ENCODE peak calls at places on chromosomes 5 and 9, in five cellular contexts. One of them, this sample, is unnamed.

GRCh38 chr5:71988808-71989207 is 118.5 kb upstream of the MAP1B start:
- DNase-seq in cardiac fibroblast: no peak
- DNase-seq in fibroblast of pulmonary artery: no peak
- DNase-seq in fibroblast of lung: no peak
- DNase-seq in adrenal gland: no peak
- DNase-seq in this sample: no peak

GRCh38 chr5:168600409-168600808 is 21.2 kb upstream of the PANK3 start:
- DNase-seq in fibroblast of lung: no peak
- DNase-seq in fibroblast of pulmonary artery: no peak
- DNase-seq in adrenal gland: no peak
- DNase-seq in cardiac fibroblast: peak; percentile 39
- DNase-seq in this sample: no peak

GRCh38 chr5:5781335-5781734 is 358.9 kb downstream of the ICE1 start:
- DNase-seq in fibroblast of lung: no peak
- DNase-seq in fibroblast of pulmonary artery: no peak
- DNase-seq in cardiac fibroblast: no peak
- DNase-seq in adrenal gland: no peak
- DNase-seq in this sample: no peak

GRCh38 chr9:95494416-95495371 is 22.1 kb downstream of the PTCH1 start:
- DNase-seq in fibroblast of pulmonary artery: no peak
- DNase-seq in cardiac fibroblast: no peak
- DNase-seq in fibroblast of lung: peak; percentile 72
- DNase-seq in adrenal gland: peak; percentile 77
- DNase-seq in this sample: no peak

GRCh38 chr9:127785023-127785932 is 556 bp upstream of the CDK9 start:
- DNase-seq in adrenal gland: peak; percentile 94
- DNase-seq in fibroblast of lung: peak; percentile 67
- DNase-seq in cardiac fibroblast: peak; percentile 87
- DNase-seq in fibroblast of pulmonary artery: peak; percentile 82
- DNase-seq in this sample: no peak

GRCh38 chr9:84969084-84969483 is 299.6 kb downstream of the NTRK2 start:
- DNase-seq in cardiac fibroblast: no peak
- DNase-seq in adrenal gland: no peak
- DNase-seq in fibroblast of lung: peak; percentile 57
- DNase-seq in fibroblast of pulmonary artery: no peak
- DNase-seq in this sample: peak; percentile 41

GRCh38 chr9:98506422-98507054 is 202.2 kb downstream of the GABBR2 start:
- DNase-seq in fibroblast of lung: no peak
- DNase-seq in adrenal gland: peak; percentile 18
- DNase-seq in fibroblast of pulmonary artery: no peak
- DNase-seq in cardiac fibroblast: no peak
- DNase-seq in this sample: no peak

GRCh38 chr9:131651160-131651559 is 88.7 kb downstream of the RAPGEF1 start:
- DNase-seq in cardiac fibroblast: no peak
- DNase-seq in fibroblast of lung: no peak
- DNase-seq in adrenal gland: no peak
- DNase-seq in fibroblast of pulmonary artery: no peak
- DNase-seq in this sample: no peak

GRCh38 chr9:107744873-107745272 is 255.3 kb upstream of the KLF4 start:
- DNase-seq in adrenal gland: no peak
- DNase-seq in fibroblast of lung: no peak
- DNase-seq in fibroblast of pulmonary artery: no peak
- DNase-seq in cardiac fibroblast: no peak
- DNase-seq in this sample: no peak

GRCh38 chr5:140926211-140926902 is at the start of gene PCDHAC1:
- DNase-seq in adrenal gland: peak; percentile 90
- DNase-seq in fibroblast of lung: peak; percentile 30
- DNase-seq in fibroblast of pulmonary artery: peak; percentile 41
- DNase-seq in cardiac fibroblast: peak; percentile 44
- DNase-seq in this sample: no peak

GRCh38 chr5:980941-981340 is 27.7 kb upstream of the NKD2 start:
- DNase-seq in cardiac fibroblast: no peak
- DNase-seq in fibroblast of pulmonary artery: no peak
- DNase-seq in adrenal gland: peak; percentile 50
- DNase-seq in fibroblast of lung: peak; percentile 36
- DNase-seq in this sample: peak; percentile 31

GRCh38 chr9:111598730-111599091 is 736 bp downstream of the PTGR1 start:
- DNase-seq in fibroblast of pulmonary artery: peak; percentile 63
- DNase-seq in cardiac fibroblast: peak; percentile 53
- DNase-seq in fibroblast of lung: peak; percentile 44
- DNase-seq in adrenal gland: peak; percentile 73
- DNase-seq in this sample: no peak

GRCh38 chr5:157548513-157549282 is 26.9 kb downstream of the ADAM19 start:
- DNase-seq in cardiac fibroblast: peak; percentile 89
- DNase-seq in fibroblast of pulmonary artery: peak; percentile 86
- DNase-seq in fibroblast of lung: peak; percentile 93
- DNase-seq in adrenal gland: no peak
- DNase-seq in this sample: no peak

GRCh38 chr9:99509900-99510299 is 287.8 kb downstream of the SEC61B start:
- DNase-seq in cardiac fibroblast: no peak
- DNase-seq in fibroblast of pulmonary artery: no peak
- DNase-seq in adrenal gland: no peak
- DNase-seq in fibroblast of lung: no peak
- DNase-seq in this sample: no peak

GRCh38 chr9:112380102-112380581 is at the start of gene HSDL2:
- DNase-seq in fibroblast of lung: peak; percentile 41
- DNase-seq in adrenal gland: no peak
- DNase-seq in cardiac fibroblast: peak; percentile 54
- DNase-seq in fibroblast of pulmonary artery: peak; percentile 38
- DNase-seq in this sample: no peak

GRCh38 chr9:126016579-126017290 is 269.6 kb downstream of the PBX3 start:
- DNase-seq in fibroblast of lung: no peak
- DNase-seq in cardiac fibroblast: no peak
- DNase-seq in adrenal gland: no peak
- DNase-seq in fibroblast of pulmonary artery: no peak
- DNase-seq in this sample: no peak

GRCh38 chr9:98369471-98369870 is 114.0 kb upstream of the TBC1D2 start:
- DNase-seq in fibroblast of lung: no peak
- DNase-seq in cardiac fibroblast: no peak
- DNase-seq in fibroblast of pulmonary artery: no peak
- DNase-seq in adrenal gland: no peak
- DNase-seq in this sample: no peak

GRCh38 chr5:53549792-53550191 is 10.6 kb upstream of the NDUFS4 start:
- DNase-seq in fibroblast of lung: no peak
- DNase-seq in cardiac fibroblast: no peak
- DNase-seq in fibroblast of pulmonary artery: no peak
- DNase-seq in adrenal gland: no peak
- DNase-seq in this sample: no peak

GRCh38 chr9:21558627-21559401 is 76.7 kb upstream of the IFNE start:
- DNase-seq in cardiac fibroblast: peak; percentile 48
- DNase-seq in fibroblast of pulmonary artery: peak; percentile 58
- DNase-seq in fibroblast of lung: peak; percentile 52
- DNase-seq in adrenal gland: no peak
- DNase-seq in this sample: no peak

GRCh38 chr5:59637878-59638580 is 255.5 kb downstream of the PDE4D start:
- DNase-seq in adrenal gland: no peak
- DNase-seq in cardiac fibroblast: no peak
- DNase-seq in fibroblast of lung: peak; percentile 30
- DNase-seq in fibroblast of pulmonary artery: peak; percentile 14
- DNase-seq in this sample: no peak

GRCh38 chr5:36611520-36612274 is 5.3 kb downstream of the SLC1A3 start:
- DNase-seq in cardiac fibroblast: no peak
- DNase-seq in fibroblast of pulmonary artery: peak; percentile 54
- DNase-seq in adrenal gland: no peak
- DNase-seq in fibroblast of lung: peak; percentile 9
- DNase-seq in this sample: no peak

GRCh38 chr5:160539431-160539830 is 117.8 kb downstream of the PTTG1 start:
- DNase-seq in fibroblast of pulmonary artery: no peak
- DNase-seq in cardiac fibroblast: no peak
- DNase-seq in adrenal gland: no peak
- DNase-seq in fibroblast of lung: peak; percentile 89
- DNase-seq in this sample: no peak

GRCh38 chr5:176550275-176550831 is 1.2 kb downstream of the CDHR2 start:
- DNase-seq in adrenal gland: no peak
- DNase-seq in fibroblast of lung: no peak
- DNase-seq in fibroblast of pulmonary artery: no peak
- DNase-seq in cardiac fibroblast: no peak
- DNase-seq in this sample: no peak

GRCh38 chr9:35091536-35091935 is 4.9 kb downstream of the PIGO start:
- DNase-seq in fibroblast of pulmonary artery: no peak
- DNase-seq in cardiac fibroblast: no peak
- DNase-seq in adrenal gland: no peak
- DNase-seq in fibroblast of lung: no peak
- DNase-seq in this sample: no peak

GRCh38 chr5:57137401-57137800 is 36.5 kb upstream of the GPBP1 start:
- DNase-seq in fibroblast of pulmonary artery: no peak
- DNase-seq in cardiac fibroblast: no peak
- DNase-seq in adrenal gland: no peak
- DNase-seq in fibroblast of lung: no peak
- DNase-seq in this sample: no peak

GRCh38 chr5:171416160-171417049 is 3.0 kb upstream of the FGF18 start:
- DNase-seq in fibroblast of lung: no peak
- DNase-seq in fibroblast of pulmonary artery: no peak
- DNase-seq in cardiac fibroblast: no peak
- DNase-seq in adrenal gland: peak; percentile 23
- DNase-seq in this sample: no peak

GRCh38 chr5:78649220-78649700 is 688 bp upstream of the LHFPL2 start:
- DNase-seq in fibroblast of lung: no peak
- DNase-seq in fibroblast of pulmonary artery: no peak
- DNase-seq in adrenal gland: no peak
- DNase-seq in cardiac fibroblast: peak; percentile 51
- DNase-seq in this sample: no peak

GRCh38 chr5:78648359-78649219 is at the start of gene LHFPL2:
- DNase-seq in fibroblast of lung: peak; percentile 74
- DNase-seq in adrenal gland: peak; percentile 83
- DNase-seq in cardiac fibroblast: peak; percentile 87
- DNase-seq in fibroblast of pulmonary artery: peak; percentile 83
- DNase-seq in this sample: no peak

GRCh38 chr5:78649816-78650561 is 1.4 kb upstream of the LHFPL2 start:
- DNase-seq in adrenal gland: no peak
- DNase-seq in cardiac fibroblast: peak; percentile 57
- DNase-seq in fibroblast of pulmonary artery: peak; percentile 65
- DNase-seq in fibroblast of lung: peak; percentile 81
- DNase-seq in this sample: no peak

GRCh38 chr5:78647411-78647818 is 1.2 kb downstream of the LHFPL2 start:
- DNase-seq in adrenal gland: no peak
- DNase-seq in fibroblast of lung: peak; percentile 54
- DNase-seq in fibroblast of pulmonary artery: peak; percentile 62
- DNase-seq in cardiac fibroblast: peak; percentile 49
- DNase-seq in this sample: no peak

DNA sequence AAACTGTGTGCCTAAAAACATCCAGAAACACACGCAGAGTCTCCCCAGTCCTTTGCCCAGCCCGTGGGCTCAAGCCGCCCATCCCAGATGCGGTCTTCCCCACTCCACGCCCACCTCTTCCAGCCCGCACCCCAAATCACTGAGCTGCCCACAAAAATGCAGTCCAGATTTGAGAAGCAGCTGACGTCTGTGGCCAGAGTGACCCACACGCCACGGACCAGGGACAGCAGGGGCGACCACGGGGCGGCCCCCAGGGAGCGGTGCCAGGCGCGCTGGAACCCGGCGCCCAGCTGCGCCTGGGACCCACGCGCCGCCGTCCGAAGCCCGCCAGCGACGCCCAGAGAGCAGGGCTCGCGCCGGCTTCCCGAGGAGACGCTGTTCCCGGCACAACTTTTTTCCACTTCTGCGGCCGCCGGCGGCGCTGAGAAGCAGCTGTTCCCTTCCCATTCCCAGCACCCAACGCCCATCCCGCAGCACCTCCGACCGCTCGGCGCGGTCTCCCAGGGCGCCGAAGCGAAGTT is 674 bp downstream of the LHFPL2 start:
- DNase-seq in adrenal gland: peak; percentile 69
- DNase-seq in fibroblast of lung: peak; percentile 67
- DNase-seq in cardiac fibroblast: peak; percentile 68
- DNase-seq in fibroblast of pulmonary artery: peak; percentile 57
- DNase-seq in this sample: no peak
- TF ChIP-seq CTCF in adrenal gland: no peak
- TF ChIP-seq CTCF in fibroblast of lung: peak; percentile 7
- TF ChIP-seq CTCF in cardiac fibroblast: no peak
- TF ChIP-seq CTCF in fibroblast of pulmonary artery: no peak
- TF ChIP-seq CTCF in this sample: no peak

DNA sequence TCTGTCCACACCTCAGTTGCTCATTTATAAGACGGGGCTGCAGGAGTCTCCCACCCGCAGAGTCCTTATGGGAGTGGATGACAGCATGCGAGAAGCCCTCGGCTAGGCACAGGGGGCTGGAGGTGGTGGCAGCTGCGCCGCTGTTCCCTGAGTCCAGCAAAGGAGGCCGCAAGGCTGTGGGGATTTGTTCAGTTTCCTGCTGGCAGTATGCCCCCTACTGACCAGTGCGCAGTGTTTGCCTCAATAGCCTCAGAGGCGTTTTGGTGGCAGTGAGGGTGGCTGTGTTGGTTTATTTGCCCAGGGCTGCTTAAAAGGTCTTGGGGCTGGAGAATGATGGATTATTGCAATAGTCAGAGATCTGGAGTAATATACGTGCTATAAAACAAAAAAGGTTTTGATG is 176.3 kb upstream of the OTULINL start:
- DNase-seq in fibroblast of pulmonary artery: no peak
- DNase-seq in adrenal gland: no peak
- DNase-seq in fibroblast of lung: peak; percentile 62
- DNase-seq in cardiac fibroblast: no peak
- DNase-seq in this sample: no peak
- TF ChIP-seq CTCF in fibroblast of pulmonary artery: peak; percentile 16
- TF ChIP-seq CTCF in adrenal gland: no peak
- TF ChIP-seq CTCF in fibroblast of lung: no peak
- TF ChIP-seq CTCF in cardiac fibroblast: peak; percentile 7
- TF ChIP-seq CTCF in this sample: peak; percentile 43

GRCh38 chr5:139385061-139385889 is 2.2 kb upstream of the SLC23A1 start:
- DNase-seq in fibroblast of lung: no peak
- DNase-seq in fibroblast of pulmonary artery: no peak
- DNase-seq in cardiac fibroblast: no peak
- DNase-seq in adrenal gland: no peak
- DNase-seq in this sample: no peak
- TF ChIP-seq CTCF in fibroblast of lung: no peak
- TF ChIP-seq CTCF in fibroblast of pulmonary artery: no peak
- TF ChIP-seq CTCF in cardiac fibroblast: no peak
- TF ChIP-seq CTCF in adrenal gland: no peak
- TF ChIP-seq CTCF in this sample: no peak

GRCh38 chr5:44809956-44810276 is 1.2 kb downstream of the MRPS30 start:
- DNase-seq in fibroblast of lung: no peak
- DNase-seq in fibroblast of pulmonary artery: no peak
- DNase-seq in cardiac fibroblast: no peak
- DNase-seq in adrenal gland: no peak
- DNase-seq in this sample: no peak

GRCh38 chr5:44809215-44809955 is 638 bp downstream of the MRPS30 start:
- DNase-seq in cardiac fibroblast: peak; percentile 58
- DNase-seq in fibroblast of pulmonary artery: peak; percentile 58
- DNase-seq in adrenal gland: peak; percentile 69
- DNase-seq in fibroblast of lung: peak; percentile 73
- DNase-seq in this sample: peak; percentile 23

GRCh38 chr5:44807269-44807668 is 1.5 kb upstream of the MRPS30 start:
- DNase-seq in fibroblast of pulmonary artery: no peak
- DNase-seq in cardiac fibroblast: no peak
- DNase-seq in fibroblast of lung: no peak
- DNase-seq in adrenal gland: no peak
- DNase-seq in this sample: no peak

GRCh38 chr5:44808435-44809214 is at the start of gene MRPS30:
- DNase-seq in adrenal gland: peak; percentile 99
- DNase-seq in fibroblast of lung: peak; percentile 99
- DNase-seq in cardiac fibroblast: peak; percentile 99
- DNase-seq in fibroblast of pulmonary artery: peak; percentile 99
- DNase-seq in this sample: peak; percentile 99
- TF ChIP-seq CTCF in adrenal gland: no peak
- TF ChIP-seq CTCF in fibroblast of lung: peak; percentile 40
- TF ChIP-seq CTCF in cardiac fibroblast: peak; percentile 42
- TF ChIP-seq CTCF in fibroblast of pulmonary artery: peak; percentile 47
- TF ChIP-seq CTCF in this sample: peak; percentile 61

This sample was measured in astrocyte of the cerebellum.